ENCODE peak calls at places on chromosomes 7 and 10, in ten cellular contexts. B, D, Y, F, S, N, E, I, O and K are unnamed samples.

GRCh38 chr10:28139138-28139537 is 140.3 kb upstream of the ODAD2 start:
- DNase-seq in B (no peak), D (peak), Y (no peak), F (no peak), S (no peak), N (no peak), E (no peak), I (no peak), O (no peak), K (no peak)

GRCh38 chr10:33332183-33333031 is 2.1 kb downstream of the NRP1 start:
- DNase-seq in B (no peak), D (no peak), Y (no peak), F (peak), S (no peak), N (peak), E (peak), I (peak), O (no peak), K (peak)

GRCh38 chr10:63627881-63628296 is 106.7 kb downstream of the REEP3 start:
- DNase-seq in B (no peak), D (no peak), Y (no peak), F (no peak), S (no peak), N (no peak), E (no peak), I (no peak), O (no peak), K (no peak)

GRCh38 chr10:653991-654646 is 35.3 kb downstream of the DIP2C start:
- DNase-seq in B (no peak), D (peak), Y (no peak), F (no peak), S (no peak), N (no peak), E (no peak), I (peak), O (no peak), K (peak)

GRCh38 chr7:75038508-75038907 is 35.1 kb downstream of the RCC1L start:
- DNase-seq in B (no peak), D (no peak), Y (no peak), F (no peak), S (no peak), N (no peak), E (no peak), I (peak), O (no peak), K (no peak)

GRCh38 chr7:106057962-106058901 is 53.9 kb downstream of the SYPL1 start:
- DNase-seq in B (no peak), D (no peak), Y (peak), F (no peak), S (no peak), N (no peak), E (no peak), I (peak), O (no peak), K (no peak)

GRCh38 chr7:104857458-104858425 is 156.3 kb upstream of the KMT2E start:
- DNase-seq in B (no peak), D (no peak), Y (no peak), F (no peak), S (no peak), N (no peak), E (no peak), I (no peak), O (no peak), K (no peak)

GRCh38 chr7:93015193-93016084 is 102.3 kb downstream of the SAMD9 start:
- DNase-seq in B (no peak), D (peak), Y (no peak), F (peak), S (no peak), N (peak), E (no peak), I (no peak), O (no peak), K (peak)

GRCh38 chr10:104038958-104039752 is 46.5 kb downstream of the COL17A1 start:
- DNase-seq in B (no peak), D (no peak), Y (no peak), F (no peak), S (no peak), N (no peak), E (no peak), I (no peak), O (no peak), K (no peak)

GRCh38 chr7:48154792-48155413 is 16.4 kb upstream of the ABCA13 start:
- DNase-seq in B (no peak), D (peak), Y (no peak), F (peak), S (no peak), N (no peak), E (peak), I (peak), O (no peak), K (peak)

GRCh38 chr10:29096303-29096824 is 192.5 kb upstream of the LYZL1 start:
- DNase-seq in B (no peak), D (no peak), Y (no peak), F (no peak), S (no peak), N (no peak), E (no peak), I (no peak), O (no peak), K (no peak)

GRCh38 chr10:28532223-28532508 is 752 bp upstream of the WAC start:
- DNase-seq in B (peak), D (no peak), Y (peak), F (peak), S (no peak), N (no peak), E (no peak), I (peak), O (no peak), K (peak)

GRCh38 chr7:119903090-119903489 is 369.9 kb upstream of the KCND2 start:
- DNase-seq in B (no peak), D (no peak), Y (no peak), F (no peak), S (no peak), N (no peak), E (no peak), I (no peak), O (no peak), K (no peak)

GRCh38 chr7:2609001-2609411 is 22.8 kb upstream of the TTYH3 start:
- DNase-seq in B (no peak), D (no peak), Y (no peak), F (peak), S (no peak), N (no peak), E (peak), I (peak), O (no peak), K (peak)

GRCh38 chr7:33807779-33808482 is 97.4 kb upstream of the BMPER start:
- DNase-seq in B (no peak), D (peak), Y (no peak), F (peak), S (no peak), N (peak), E (peak), I (peak), O (no peak), K (peak)

GRCh38 chr10:78852856-78853255 is 215.9 kb upstream of the ZMIZ1 start:
- DNase-seq in B (no peak), D (no peak), Y (no peak), F (peak), S (no peak), N (no peak), E (no peak), I (peak), O (no peak), K (peak)

GRCh38 chr10:44386546-44387052 is 1.7 kb upstream of the CXCL12 start:
- DNase-seq in B (no peak), D (peak), Y (no peak), F (peak), S (peak), N (no peak), E (peak), I (peak), O (peak), K (peak)

GRCh38 chr10:106705576-106706526 is 458.7 kb downstream of the SORCS1 start:
- DNase-seq in B (peak), D (peak), Y (no peak), F (peak), S (peak), N (no peak), E (peak), I (peak), O (no peak), K (peak)

GRCh38 chr7:134629445-134629844 is 17.2 kb upstream of the BPGM start:
- DNase-seq in B (no peak), D (no peak), Y (no peak), F (no peak), S (no peak), N (no peak), E (no peak), I (no peak), O (no peak), K (no peak)

GRCh38 chr7:27961255-27961654 is 219.3 kb downstream of the JAZF1 start:
- DNase-seq in B (no peak), D (peak), Y (no peak), F (no peak), S (no peak), N (peak), E (no peak), I (no peak), O (no peak), K (peak)

GRCh38 chr10:106111241-106111640 is 1053.3 kb downstream of the SORCS1 start:
- DNase-seq in B (no peak), D (no peak), Y (no peak), F (peak), S (no peak), N (no peak), E (no peak), I (no peak), O (no peak), K (peak)

GRCh38 chr10:103548581-103549348 is 55.3 kb downstream of the NEURL1 start:
- DNase-seq in B (no peak), D (no peak), Y (no peak), F (no peak), S (no peak), N (no peak), E (no peak), I (no peak), O (no peak), K (no peak)

GRCh38 chr10:99777918-99778716 is 4.3 kb upstream of the ABCC2 start:
- DNase-seq in B (no peak), D (no peak), Y (no peak), F (no peak), S (no peak), N (no peak), E (no peak), I (peak), O (no peak), K (no peak)

GRCh38 chr7:123936388-123936787 is 11.3 kb downstream of the SPAM1 start:
- DNase-seq in B (no peak), D (no peak), Y (no peak), F (no peak), S (no peak), N (no peak), E (no peak), I (no peak), O (no peak), K (no peak)

GRCh38 chr10:119933179-119933578 is 40.6 kb downstream of the SEC23IP start:
- DNase-seq in B (no peak), D (no peak), Y (no peak), F (peak), S (peak), N (no peak), E (peak), I (peak), O (no peak), K (peak)

GRCh38 chr7:130210181-130210935 is 2.7 kb downstream of the SSMEM1 start:
- DNase-seq in B (no peak), D (no peak), Y (no peak), F (peak), S (no peak), N (peak), E (no peak), I (peak), O (no peak), K (no peak)

GRCh38 chr7:149799397-149800168 is 26.2 kb upstream of the ZNF467 start:
- DNase-seq in B (no peak), D (no peak), Y (no peak), F (no peak), S (peak), N (no peak), E (peak), I (peak), O (no peak), K (peak)

GRCh38 chr7:28998110-28998509 is 40.0 kb upstream of the TRIL start:
- DNase-seq in B (no peak), D (no peak), Y (no peak), F (no peak), S (no peak), N (no peak), E (peak), I (no peak), O (no peak), K (no peak)

GRCh38 chr7:19749658-19750057 is 23.8 kb downstream of the TMEM196 start:
- DNase-seq in B (no peak), D (no peak), Y (no peak), F (peak), S (no peak), N (no peak), E (no peak), I (no peak), O (no peak), K (peak)

GRCh38 chr10:61280303-61280702 is 172.9 kb downstream of the TMEM26 start:
- DNase-seq in B (no peak), D (peak), Y (no peak), F (peak), S (no peak), N (no peak), E (no peak), I (peak), O (no peak), K (peak)

GRCh38 chr10:5942471-5942870 is 34.9 kb downstream of the IL15RA start:
- DNase-seq in B (no peak), D (no peak), Y (no peak), F (no peak), S (no peak), N (no peak), E (no peak), I (no peak), O (peak), K (no peak)

GRCh38 chr7:101995121-101995520 is 177.7 kb downstream of the CUX1 start:
- DNase-seq in B (no peak), D (no peak), Y (no peak), F (no peak), S (no peak), N (no peak), E (no peak), I (no peak), O (peak), K (no peak)

GRCh38 chr7:70113543-70113942 is 515.3 kb downstream of the AUTS2 start:
- DNase-seq in B (no peak), D (no peak), Y (no peak), F (no peak), S (no peak), N (no peak), E (no peak), I (no peak), O (no peak), K (no peak)

GRCh38 chr7:98860069-98860468 is 9.7 kb downstream of the TMEM130 start:
- DNase-seq in B (no peak), D (no peak), Y (no peak), F (no peak), S (no peak), N (no peak), E (no peak), I (no peak), O (peak), K (no peak)

GRCh38 chr7:81161459-81162075 is 242.7 kb upstream of the SEMA3C start:
- DNase-seq in B (peak), D (peak), Y (no peak), F (peak), S (no peak), N (peak), E (no peak), I (peak), O (no peak), K (peak)

GRCh38 chr7:133040617-133041016 is 41.3 kb downstream of the CHCHD3 start:
- DNase-seq in B (no peak), D (no peak), Y (no peak), F (no peak), S (no peak), N (no peak), E (no peak), I (no peak), O (no peak), K (no peak)

GRCh38 chr7:1455241-1455939 is 3.9 kb downstream of the MICALL2 start:
- DNase-seq in B (no peak), D (no peak), Y (no peak), F (no peak), S (no peak), N (no peak), E (no peak), I (no peak), O (peak), K (no peak)
- H3K4me3 ChIP-seq in B (no peak), D (no peak), Y (peak), F (no peak), S (no peak), N (no peak), E (no peak), I (no peak), O (no peak), K (no peak)

GRCh38 chr10:57788117-57788516 is 479.6 kb downstream of the IPMK start:
- DNase-seq in B (no peak), D (no peak), Y (no peak), F (no peak), S (no peak), N (no peak), E (no peak), I (peak), O (no peak), K (no peak)

GRCh38 chr10:57785068-57785467 is 482.6 kb downstream of the IPMK start:
- DNase-seq in B (no peak), D (no peak), Y (no peak), F (no peak), S (no peak), N (no peak), E (no peak), I (no peak), O (no peak), K (no peak)

GRCh38 chr10:57785546-57785945 is 482.1 kb downstream of the IPMK start:
- DNase-seq in B (no peak), D (no peak), Y (no peak), F (no peak), S (no peak), N (no peak), E (no peak), I (peak), O (no peak), K (no peak)

GRCh38 chr10:57786331-57786730 is 481.4 kb downstream of the IPMK start:
- DNase-seq in B (no peak), D (no peak), Y (no peak), F (no peak), S (no peak), N (no peak), E (no peak), I (no peak), O (no peak), K (no peak)

DNA sequence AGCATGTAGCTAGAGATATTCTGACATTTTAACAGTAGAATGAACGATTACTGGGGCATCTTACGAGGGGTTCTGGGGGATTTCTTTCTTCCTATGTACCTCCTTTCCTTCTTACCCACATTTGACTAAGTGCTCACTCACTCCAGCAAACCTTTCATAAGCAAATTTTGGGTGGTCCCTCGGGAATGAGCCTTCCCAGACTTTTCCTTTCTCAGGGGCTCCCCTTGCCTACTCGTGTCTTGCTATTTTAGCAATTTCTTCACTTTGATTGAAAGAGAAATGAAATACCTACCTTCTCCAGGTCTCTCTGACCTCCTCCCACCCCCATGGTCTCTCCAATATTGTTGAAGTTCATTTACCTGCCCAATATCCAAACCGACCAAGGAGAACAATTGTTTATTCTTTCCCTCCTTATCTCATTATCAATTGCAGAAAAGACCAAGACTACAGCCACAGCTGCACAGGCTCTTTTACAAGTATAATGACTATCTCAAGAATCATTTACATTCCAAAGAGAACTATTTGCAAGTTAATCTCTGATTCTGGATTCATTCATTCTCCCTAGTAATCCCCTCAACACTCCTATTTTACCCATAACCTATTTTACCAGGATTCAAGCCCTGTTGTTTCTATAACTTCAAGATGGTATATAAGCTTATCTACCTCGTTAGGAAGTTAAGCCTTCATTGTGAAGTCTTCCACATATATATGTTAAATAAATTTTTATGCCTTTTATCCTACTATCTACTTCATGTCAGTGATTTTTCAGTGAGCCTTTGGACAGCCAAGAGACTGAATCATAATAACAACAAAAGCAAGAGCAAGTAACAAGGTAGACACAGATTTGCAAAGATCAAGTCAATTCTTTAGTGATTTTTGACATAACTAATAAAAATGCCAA is 480.6 kb downstream of the IPMK start:
- DNase-seq in B (no peak), D (no peak), Y (no peak), F (no peak), S (no peak), N (no peak), E (no peak), I (peak), O (no peak), K (no peak)
- H3K4me3 ChIP-seq in B (no peak), D (no peak), Y (no peak), F (no peak), S (no peak), N (no peak), E (no peak), I (no peak), O (no peak), K (no peak)

GRCh38 chr7:24715171-24715570 is 42.1 kb downstream of the GSDME start:
- DNase-seq in B (no peak), D (no peak), Y (no peak), F (no peak), S (no peak), N (no peak), E (no peak), I (no peak), O (no peak), K (no peak)
- H3K4me3 ChIP-seq in B (no peak), D (no peak), Y (no peak), F (no peak), S (no peak), N (no peak), E (no peak), I (no peak), O (no peak), K (no peak)

DNA sequence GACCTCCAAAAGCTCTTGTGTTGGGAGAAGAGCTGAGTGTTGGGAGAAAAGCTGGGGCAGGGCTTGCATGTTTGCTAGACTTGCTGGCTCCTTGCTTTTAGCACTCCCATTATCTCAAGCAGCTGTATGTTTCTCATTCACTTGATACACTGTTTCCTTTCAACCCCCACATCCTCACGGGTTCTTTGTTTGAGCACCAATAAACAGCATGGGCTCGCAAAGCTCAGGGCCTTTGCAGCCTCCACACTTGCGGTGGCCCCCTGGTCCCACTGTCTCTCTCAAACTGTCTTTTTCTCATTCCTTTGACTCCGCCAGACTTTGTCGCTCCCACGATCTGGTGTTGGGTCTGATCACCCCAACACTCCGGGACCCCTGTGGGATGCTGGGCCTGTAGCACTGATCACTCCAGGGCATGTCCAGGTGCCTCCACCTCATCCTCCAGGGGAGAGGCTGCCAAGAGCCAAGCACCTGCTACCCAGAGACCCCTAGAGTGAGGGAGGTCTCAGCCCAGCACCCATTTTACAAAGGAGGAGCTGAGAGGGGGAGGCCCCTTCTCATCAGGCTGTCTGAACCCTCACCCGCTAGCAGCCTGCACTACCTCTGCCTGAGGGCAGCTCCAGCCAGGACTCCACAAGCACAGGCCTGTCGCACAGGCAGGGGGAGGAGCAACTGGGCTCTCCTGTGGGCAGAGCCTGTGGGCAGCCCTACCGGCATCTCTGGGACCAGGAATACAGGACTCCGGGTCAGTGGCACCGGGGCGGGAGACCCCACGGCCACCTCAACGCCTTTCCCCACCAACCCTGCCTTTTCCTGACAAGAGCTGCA is 49.1 kb upstream of the MSMB start:
- DNase-seq in B (no peak), D (no peak), Y (no peak), F (no peak), S (no peak), N (no peak), E (peak), I (peak), O (no peak), K (no peak)
- H3K4me3 ChIP-seq in B (no peak), D (no peak), Y (no peak), F (no peak), S (no peak), N (no peak), E (no peak), I (no peak), O (no peak), K (no peak)